ENCODE peak calls at places on chromosomes 3 and 15, in seven cellular contexts. E is cardiac fibroblast, L is fibroblast of lung, N is bronchial epithelial cell, U is mesothelial cell of epicardium, B is AG09319, D is fibroblast of the aortic adventitia. O is an unnamed sample.

GRCh38 chr3:87856126-87856525 is 202.7 kb downstream of the CGGBP1 start:
- DNase-seq in L (no peak), D (peak; percentile 53), U (no peak), N (peak; percentile 36), E (no peak), B (no peak), O (no peak)

GRCh38 chr3:108818404-108818803 is 4.2 kb upstream of the TRAT1 start:
- DNase-seq in B (no peak), L (peak; percentile 17), N (peak; percentile 28), E (no peak), U (no peak), D (no peak), O (no peak)

GRCh38 chr15:38186505-38186904 is 66.1 kb upstream of the SPRED1 start:
- DNase-seq in D (no peak), B (no peak), N (no peak), U (no peak), L (no peak), E (no peak), O (no peak)

GRCh38 chr15:35624881-35625280 is 78.9 kb upstream of the DPH6 start:
- DNase-seq in N (peak; percentile 72), E (peak; percentile 93), D (peak; percentile 94), B (peak; percentile 74), U (no peak), L (peak; percentile 86), O (peak; percentile 82)

GRCh38 chr15:49855917-49856637 is 235.2 kb downstream of the DTWD1 start:
- DNase-seq in B (peak; percentile 98), N (peak; percentile 50), E (peak; percentile 99), U (no peak), D (peak; percentile 100), L (peak; percentile 98), O (peak; percentile 99)

GRCh38 chr3:194824100-194824499 is 138.4 kb downstream of the FAM43A start:
- DNase-seq in D (no peak), N (peak; percentile 6), E (no peak), L (no peak), B (no peak), U (no peak), O (no peak)

GRCh38 chr3:77319711-77320110 is 279.8 kb downstream of the ROBO2 start:
- DNase-seq in U (no peak), B (no peak), E (no peak), N (peak; percentile 23), D (no peak), L (peak; percentile 1), O (no peak)

GRCh38 chr3:147407107-147407494 is 758 bp upstream of the ZIC4 start:
- DNase-seq in U (no peak), N (no peak), D (no peak), E (no peak), B (no peak), L (no peak), O (no peak)

GRCh38 chr3:13473020-13473419 is 7.1 kb upstream of the HDAC11 start:
- DNase-seq in N (peak; percentile 46), B (no peak), E (no peak), D (no peak), U (no peak), L (no peak), O (no peak)

GRCh38 chr3:113514265-113514769 is 639 bp downstream of the SPICE1 start:
- DNase-seq in E (peak; percentile 5), N (no peak), U (no peak), B (no peak), D (no peak), L (peak; percentile 18), O (no peak)

GRCh38 chr15:85500060-85500708 is 119.8 kb downstream of the AKAP13 start:
- DNase-seq in N (no peak), B (no peak), L (no peak), U (no peak), E (no peak), D (no peak), O (no peak)

GRCh38 chr3:31890742-31891469 is 90.2 kb downstream of the OSBPL10 start:
- DNase-seq in U (no peak), L (no peak), E (no peak), D (no peak), N (peak; percentile 83), B (no peak), O (no peak)

GRCh38 chr15:70096975-70097336 is 761 bp downstream of the TLE3 start:
- DNase-seq in U (no peak), L (peak; percentile 11), N (no peak), D (no peak), E (peak; percentile 28), B (no peak), O (no peak)

GRCh38 chr15:42605281-42605744 is 29.9 kb downstream of the STARD9 start:
- DNase-seq in L (peak; percentile 36), D (peak; percentile 53), U (no peak), B (no peak), E (peak; percentile 63), N (no peak), O (no peak)

GRCh38 chr3:84958495-84959469 is at the start of gene CADM2:
- DNase-seq in D (peak; percentile 35), L (peak; percentile 79), B (peak; percentile 12), E (peak; percentile 70), N (peak; percentile 65), U (peak; percentile 89), O (peak; percentile 4)

GRCh38 chr15:54307252-54307902 is 329.1 kb downstream of the UNC13C start:
- DNase-seq in N (no peak), B (no peak), E (no peak), U (no peak), L (no peak), D (no peak), O (no peak)

GRCh38 chr3:25830373-25831305 is 40.7 kb downstream of the OXSM start:
- DNase-seq in B (no peak), L (no peak), U (no peak), E (no peak), N (no peak), D (no peak), O (no peak)

GRCh38 chr3:52277071-52277964 is 1.1 kb downstream of the WDR82 start:
- DNase-seq in D (peak; percentile 60), E (peak; percentile 78), B (no peak), U (peak; percentile 65), L (peak; percentile 61), N (peak; percentile 25), O (no peak)

GRCh38 chr3:162122405-162122804 is 625.8 kb downstream of the OTOL1 start:
- DNase-seq in N (no peak), E (peak; percentile 47), B (no peak), L (peak; percentile 13), D (peak; percentile 9), U (no peak), O (no peak)

GRCh38 chr3:58332575-58333179 is at the start of gene PXK:
- DNase-seq in E (peak; percentile 86), B (peak; percentile 50), N (no peak), D (peak; percentile 68), U (peak; percentile 74), L (peak; percentile 77), O (no peak)

GRCh38 chr3:100994809-100995208 is 1.6 kb upstream of the ABI3BP start:
- DNase-seq in U (no peak), E (no peak), D (no peak), B (no peak), N (no peak), L (no peak), O (no peak)

GRCh38 chr3:184786271-184787010 is 25.5 kb upstream of the VPS8 start:
- DNase-seq in U (no peak), B (peak; percentile 75), D (peak; percentile 90), E (peak; percentile 88), L (peak; percentile 76), N (no peak), O (peak; percentile 86)

GRCh38 chr3:37624276-37624675 is 237.4 kb upstream of the CTDSPL start:
- DNase-seq in U (no peak), D (no peak), E (no peak), L (no peak), N (no peak), B (no peak), O (no peak)

GRCh38 chr3:30078736-30079135 is 527.7 kb upstream of the TGFBR2 start:
- DNase-seq in D (no peak), U (no peak), N (peak; percentile 82), L (no peak), E (no peak), B (no peak), O (no peak)

GRCh38 chr3:53581671-53582070 is 87.3 kb downstream of the CACNA1D start:
- DNase-seq in E (no peak), N (peak; percentile 10), B (no peak), L (peak; percentile 64), D (peak; percentile 23), U (no peak), O (no peak)

GRCh38 chr15:96070636-96071035 is 259.9 kb upstream of the NR2F2 start:
- DNase-seq in E (no peak), D (peak; percentile 16), U (no peak), L (peak; percentile 35), N (peak; percentile 26), B (no peak), O (peak; percentile 41)

GRCh38 chr15:99126195-99126594 is 21.3 kb downstream of the SYNM start:
- DNase-seq in E (no peak), L (no peak), B (no peak), N (no peak), U (no peak), D (no peak), O (no peak)

GRCh38 chr3:126516152-126516935 is 1.2 kb downstream of the UROC1 start:
- DNase-seq in U (no peak), N (no peak), L (no peak), D (no peak), E (no peak), B (no peak), O (no peak)

GRCh38 chr15:100189319-100189718 is 152.5 kb downstream of the ADAMTS17 start:
- DNase-seq in B (no peak), E (no peak), N (no peak), U (no peak), L (no peak), D (no peak), O (no peak)

GRCh38 chr15:34223904-34224596 is 766 bp upstream of the EMC4 start:
- DNase-seq in L (no peak), U (no peak), D (no peak), E (no peak), B (no peak), N (no peak), O (no peak)
- TF ChIP-seq CTCF in L (no peak), U (no peak), D (no peak), E (no peak), B (no peak), N (no peak), O (no peak)

GRCh38 chr3:189288348-189289235 is 116.8 kb downstream of the TPRG1 start:
- DNase-seq in N (no peak), U (no peak), D (no peak), L (no peak), B (no peak), E (no peak), O (no peak)
- TF ChIP-seq CTCF in N (no peak), U (no peak), D (no peak), L (no peak), B (no peak), E (no peak), O (no peak)

GRCh38 chr3:151282921-151283320 is 4.6 kb upstream of the P2RY14 start:
- DNase-seq in N (peak; percentile 80), B (no peak), D (peak; percentile 84), E (peak; percentile 79), L (peak; percentile 49), U (no peak), O (no peak)
- TF ChIP-seq CTCF in N (peak; percentile 49), B (peak; percentile 50), D (peak; percentile 58), E (peak; percentile 50), L (peak; percentile 38), U (peak; percentile 82), O (peak; percentile 51)

GRCh38 chr3:189848636-189849035 is 217.4 kb downstream of the TP63 start:
- DNase-seq in L (peak; percentile 35), E (peak; percentile 15), N (no peak), U (no peak), B (no peak), D (peak; percentile 83), O (no peak)
- TF ChIP-seq CTCF in L (no peak), E (no peak), N (no peak), U (no peak), B (no peak), D (no peak), O (no peak)